ENCODE peak calls at places on chromosomes 4 and X, in seven cellular contexts. W is sigmoid colon, X is psoas muscle, E is A549, J is endodermal cell, V is right atrium auricular region, S is WERI-Rb-1. B is an unnamed sample. For H3K9me3, the result is how much of the 10 kb centered on the place peaks cover.

GRCh38 chr4:189800545-189801088 is 140.1 kb upstream of the FRG1 start:
- DNase-seq in W (no peak), J (no peak), S (no peak), E (no peak), V (no peak), X (no peak), B (no peak)

GRCh38 chr4:187618701-187619278 is 376.8 kb upstream of the ZFP42 start:
- DNase-seq in E (no peak), V (no peak), X (no peak), W (no peak), J (no peak), S (no peak), B (no peak)

GRCh38 chr4:107319386-107319785 is 283.3 kb upstream of the DKK2 start:
- DNase-seq in X (no peak), E (no peak), W (no peak), V (no peak), J (no peak), S (no peak), B (no peak)

GRCh38 chr4:107391630-107392028 is 328.4 kb downstream of the PAPSS1 start:
- DNase-seq in J (no peak), V (no peak), W (no peak), E (no peak), S (no peak), X (no peak), B (no peak)

GRCh38 chr4:99458911-99459447 is 23.8 kb upstream of the ADH7 start:
- DNase-seq in S (no peak), W (no peak), E (no peak), J (no peak), X (no peak), V (no peak), B (no peak)

GRCh38 chrX:135639066-135639815 is 74.2 kb upstream of the CT45A1 start:
- DNase-seq in S (no peak), E (no peak), X (no peak), V (no peak), J (no peak), W (no peak), B (no peak)

GRCh38 chr4:184614509-184614908 is 34.7 kb downstream of the CASP3 start:
- DNase-seq in V (no peak), J (no peak), S (no peak), E (no peak), W (no peak), X (no peak), B (no peak)

GRCh38 chrX:132266583-132267355 is 47.5 kb upstream of the RAP2C start:
- DNase-seq in E (no peak), W (no peak), V (no peak), X (no peak), S (no peak), J (no peak), B (no peak)

GRCh38 chr4:139419388-139419914 is 34.5 kb upstream of the RAB33B start:
- DNase-seq in X (no peak), W (peak), J (no peak), S (no peak), V (peak), E (no peak), B (peak)

GRCh38 chr4:131531087-131531486 is 1618.0 kb upstream of the PCDH10 start:
- DNase-seq in E (peak), V (no peak), X (no peak), S (no peak), W (no peak), J (no peak), B (no peak)

GRCh38 chr4:156193800-156194199 is 240.1 kb upstream of the CTSO start:
- DNase-seq in X (no peak), S (no peak), W (peak), V (no peak), J (no peak), E (no peak), B (peak)

GRCh38 chr4:8472689-8473197 is 32.2 kb downstream of the TRMT44 start:
- DNase-seq in W (peak), S (no peak), J (peak), E (no peak), V (no peak), X (no peak), B (peak)

GRCh38 chr4:115090483-115091075 is 22.8 kb downstream of the NDST4 start:
- DNase-seq in J (no peak), X (no peak), V (no peak), W (no peak), E (peak), S (no peak), B (no peak)

GRCh38 chrX:110180176-110180927 is 137.5 kb downstream of the AMMECR1 start:
- DNase-seq in V (no peak), W (no peak), X (no peak), S (no peak), E (peak), J (no peak), B (peak)

GRCh38 chr4:78552398-78553396 is 1.1 kb downstream of the ANXA3 start:
- DNase-seq in V (no peak), X (no peak), S (no peak), E (peak), J (peak), W (no peak), B (no peak)

GRCh38 chr4:39662683-39663082 is 24.0 kb upstream of the SMIM14 start:
- DNase-seq in S (no peak), W (no peak), X (no peak), V (no peak), E (no peak), J (no peak), B (no peak)

GRCh38 chr4:11611868-11612267 is 183.2 kb upstream of the HS3ST1 start:
- DNase-seq in E (peak), W (no peak), X (no peak), J (no peak), V (no peak), S (no peak), B (no peak)

GRCh38 chrX:119685225-119686066 is 7.5 kb downstream of the SEPTIN6 start:
- DNase-seq in X (no peak), V (peak), W (peak), J (no peak), S (no peak), E (no peak), B (no peak)

GRCh38 chrX:131792789-131793462 is 230.2 kb upstream of the STK26 start:
- DNase-seq in S (peak), E (peak), V (peak), J (no peak), W (peak), X (peak), B (peak)

GRCh38 chrX:155645180-155645579 is 32.4 kb upstream of the TMLHE start:
- DNase-seq in X (no peak), S (no peak), J (peak), E (no peak), V (no peak), W (no peak), B (no peak)

GRCh38 chr4:84967292-84967651 is 782 bp upstream of the WDFY3 start:
- DNase-seq in W (no peak), E (no peak), J (no peak), X (no peak), S (no peak), V (no peak), B (no peak)

GRCh38 chr4:105280338-105280809 is 133.7 kb downstream of the TET2 start:
- DNase-seq in X (no peak), S (no peak), W (no peak), V (no peak), J (no peak), E (no peak), B (no peak)

GRCh38 chrX:21711126-21711847 is 46.6 kb downstream of the SMPX start:
- DNase-seq in W (no peak), J (no peak), V (no peak), S (no peak), X (peak), E (no peak), B (no peak)
- H3K9me3 ChIP-seq in W (under half), J (under half), V (under half), S (under half), X (under half), E (under half), B (under half)

DNA sequence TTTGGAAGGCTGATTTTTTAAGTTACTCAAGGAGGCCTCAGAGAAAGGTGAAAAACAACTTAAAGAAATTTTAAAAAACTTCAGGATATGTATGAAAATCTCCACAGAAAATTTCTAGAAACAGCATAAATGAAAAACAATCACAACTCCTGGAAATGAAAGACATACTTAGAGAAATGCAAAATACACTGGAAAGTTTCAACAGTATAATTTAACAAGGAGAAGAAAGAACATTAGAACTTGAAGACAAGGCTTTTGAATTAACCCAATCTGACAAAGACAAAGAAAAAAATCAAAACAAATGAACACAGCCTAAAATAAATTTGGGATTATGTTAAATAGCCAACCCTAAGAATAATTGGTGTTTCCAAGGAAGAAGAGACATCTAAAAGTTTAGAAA is 300.5 kb downstream of the ANTXR2 start:
- DNase-seq in J (no peak), W (no peak), S (no peak), X (no peak), V (no peak), E (no peak), B (no peak)
- H3K9me3 ChIP-seq in J (half or more), W (under half), S (under half), X (under half), V (under half), E (under half), B (under half)

GRCh38 chr4:103365285-103365684 is 167.1 kb upstream of the CENPE start:
- DNase-seq in E (no peak), W (no peak), X (no peak), V (no peak), S (no peak), J (no peak), B (no peak)

GRCh38 chr4:103359900-103360299 is 161.8 kb upstream of the CENPE start:
- DNase-seq in W (no peak), X (no peak), E (no peak), S (no peak), J (no peak), V (no peak), B (no peak)

GRCh38 chr4:103364066-103364465 is 165.9 kb upstream of the CENPE start:
- DNase-seq in X (no peak), E (no peak), V (no peak), W (no peak), S (no peak), J (no peak), B (no peak)

DNA sequence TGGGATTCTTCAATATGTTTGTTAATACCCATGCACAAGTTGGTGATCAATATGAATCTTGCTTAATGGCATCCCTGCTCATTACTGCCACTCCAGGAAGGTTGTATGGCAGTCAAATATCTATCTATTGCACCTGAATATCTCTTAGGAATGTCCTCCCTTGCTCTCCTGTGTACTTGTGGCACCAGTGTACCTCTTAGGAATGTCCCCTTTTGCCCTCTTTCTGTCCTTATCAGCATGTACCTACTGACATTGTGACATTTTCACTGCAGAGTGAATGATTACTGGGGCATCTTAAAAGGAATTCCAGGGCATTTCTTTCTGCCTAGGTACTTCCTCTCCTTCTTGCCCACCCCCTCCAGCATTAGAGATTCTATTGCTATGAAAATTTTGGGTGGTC is 163.8 kb upstream of the CENPE start:
- DNase-seq in X (no peak), J (no peak), E (no peak), S (no peak), V (no peak), W (no peak), B (no peak)
- H3K9me3 ChIP-seq in X (under half), J (under half), E (under half), S (under half), V (under half), W (under half), B (under half)

DNA sequence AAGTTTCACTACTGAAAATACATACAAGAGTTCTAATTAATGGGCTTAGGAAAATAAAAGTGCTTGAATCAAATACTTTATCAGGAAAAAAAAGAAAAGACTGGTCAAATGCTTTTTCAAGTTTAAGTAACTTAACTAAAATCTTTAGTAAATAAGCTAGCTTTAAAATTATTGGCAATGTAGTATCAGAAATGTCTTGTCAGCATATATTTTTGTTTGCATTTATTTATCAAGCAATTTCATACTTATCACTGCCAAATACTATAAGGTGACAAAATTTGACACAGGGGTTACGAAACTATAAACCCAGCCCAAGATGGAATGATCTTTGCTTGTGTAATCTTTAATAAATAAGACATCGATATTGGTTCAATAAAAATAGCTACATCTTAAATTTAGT is 31.8 kb upstream of the MAGEA4 start:
- DNase-seq in W (no peak), S (no peak), E (no peak), X (no peak), J (no peak), V (no peak), B (no peak)
- H3K9me3 ChIP-seq in W (under half), S (under half), E (under half), X (under half), J (under half), V (under half), B (under half)

GRCh38 chr4:41287852-41288251 is 31.1 kb downstream of the UCHL1 start:
- DNase-seq in X (no peak), J (no peak), S (no peak), V (no peak), W (no peak), E (no peak), B (no peak)

GRCh38 chr4:41294445-41295062 is 37.8 kb downstream of the UCHL1 start:
- DNase-seq in J (no peak), X (no peak), V (no peak), S (no peak), W (no peak), E (peak), B (no peak)

GRCh38 chr4:41287005-41287404 is 30.3 kb downstream of the UCHL1 start:
- DNase-seq in V (no peak), J (no peak), S (no peak), W (no peak), E (peak), X (no peak), B (no peak)

GRCh38 chr4:41288254-41288653 is 31.5 kb downstream of the UCHL1 start:
- DNase-seq in X (no peak), V (no peak), J (no peak), W (no peak), E (no peak), S (no peak), B (no peak)

DNA sequence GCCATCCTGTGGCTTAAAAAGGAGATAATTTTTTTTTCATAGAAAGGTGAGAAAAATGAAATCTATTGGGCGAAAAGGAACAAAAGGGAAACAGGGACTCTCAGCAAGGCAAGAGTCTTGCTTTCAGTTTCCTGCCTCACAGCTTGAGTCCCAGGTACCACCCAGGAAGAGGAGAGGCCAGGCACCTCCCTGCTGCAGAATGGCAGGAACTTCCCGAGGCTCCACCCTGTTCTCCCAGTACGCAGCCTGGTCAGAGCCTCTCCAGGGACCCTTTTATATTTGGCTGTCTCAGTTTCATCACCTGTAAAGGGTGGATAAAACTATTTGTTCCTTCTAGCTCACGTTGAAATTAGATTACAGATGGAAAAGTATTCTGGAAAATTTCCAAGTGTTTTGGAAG is 33.8 kb downstream of the UCHL1 start:
- DNase-seq in V (no peak), W (no peak), S (no peak), X (no peak), E (no peak), J (no peak), B (no peak)
- H3K9me3 ChIP-seq in V (under half), W (under half), S (under half), X (under half), E (under half), J (under half), B (under half)

DNA sequence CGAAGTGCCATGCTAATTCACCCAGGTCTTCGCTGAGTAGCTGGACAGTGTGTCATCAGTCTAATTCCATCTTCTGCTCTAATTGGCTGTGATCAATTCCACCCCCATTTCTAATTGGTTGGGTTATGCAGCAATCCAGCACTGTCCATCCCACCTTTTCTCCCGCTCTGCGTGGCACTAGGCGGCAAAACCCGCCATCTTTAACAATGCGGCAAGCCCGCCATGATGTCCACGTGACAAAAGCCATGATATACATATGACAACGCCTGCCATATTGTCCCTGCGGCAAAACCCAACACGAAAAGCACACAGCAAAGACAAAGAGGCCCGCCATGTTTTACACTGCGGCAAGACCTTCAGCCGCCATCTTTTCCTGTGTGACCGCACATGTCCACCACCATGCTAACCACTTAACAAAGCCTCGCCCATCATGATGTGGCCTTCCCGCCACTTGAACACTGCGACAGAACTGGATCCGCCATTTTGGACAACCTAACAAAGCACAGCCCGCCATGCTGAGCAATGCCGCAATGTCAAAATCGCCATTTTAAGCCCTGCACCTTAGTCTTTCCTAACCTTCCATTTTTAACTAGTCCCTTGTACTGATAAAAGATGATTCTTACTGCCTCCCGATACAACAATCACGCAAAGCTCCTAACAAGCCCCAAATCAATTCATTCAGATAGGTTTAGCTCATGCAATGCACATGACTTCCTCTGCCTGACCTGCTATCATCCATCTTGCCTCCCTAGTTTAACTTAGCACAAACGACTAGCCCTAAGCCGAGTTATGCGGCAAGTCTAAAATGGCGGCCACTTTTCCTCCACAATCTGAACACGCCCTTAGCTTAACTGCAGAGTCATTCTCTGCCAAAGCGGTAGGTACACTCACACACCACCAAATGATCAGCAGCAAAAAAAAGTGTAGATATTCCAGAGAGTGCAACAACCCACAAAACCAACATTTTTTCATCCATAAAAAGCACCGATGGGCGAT is 288.3 kb downstream of the CHIC1 start:
- DNase-seq in V (peak), X (peak), W (peak), J (no peak), E (no peak), S (no peak), B (peak)
- H3K9me3 ChIP-seq in V (under half), X (under half), W (under half), J (under half), E (under half), S (under half), B (under half)

B was measured in uterus.